ENCODE peak calls at places on chromosomes 7 and 10, in four cellular contexts. One of them, this sample, is unnamed.

GRCh38 chr7:127391591-127392181 is 822 bp downstream of the ZNF800 start:
- DNase-seq in lower leg skin: no peak
- DNase-seq in left ventricle myocardium superior: no peak
- DNase-seq in H9: peak
- DNase-seq in this sample: no peak

GRCh38 chr10:15222511-15222910 is 54.0 kb upstream of the NMT2 start:
- DNase-seq in lower leg skin: no peak
- DNase-seq in left ventricle myocardium superior: no peak
- DNase-seq in H9: no peak
- DNase-seq in this sample: no peak

GRCh38 chr10:3499120-3499519 is 285.9 kb downstream of the KLF6 start:
- DNase-seq in lower leg skin: no peak
- DNase-seq in left ventricle myocardium superior: no peak
- DNase-seq in H9: no peak
- DNase-seq in this sample: no peak

GRCh38 chr10:74377476-74377875 is 226.5 kb downstream of the ADK start:
- DNase-seq in lower leg skin: no peak
- DNase-seq in left ventricle myocardium superior: no peak
- DNase-seq in H9: no peak
- DNase-seq in this sample: no peak

GRCh38 chr10:88831709-88832108 is 19.9 kb downstream of the ANKRD22 start:
- DNase-seq in lower leg skin: no peak
- DNase-seq in left ventricle myocardium superior: no peak
- DNase-seq in H9: no peak
- DNase-seq in this sample: no peak

GRCh38 chr10:34240031-34240430 is 575.1 kb downstream of the PARD3 start:
- DNase-seq in lower leg skin: no peak
- DNase-seq in left ventricle myocardium superior: no peak
- DNase-seq in H9: no peak
- DNase-seq in this sample: no peak

GRCh38 chr10:11728353-11728752 is 13.8 kb upstream of the ECHDC3 start:
- DNase-seq in lower leg skin: peak
- DNase-seq in left ventricle myocardium superior: no peak
- DNase-seq in H9: no peak
- DNase-seq in this sample: no peak

GRCh38 chr7:132580717-132581285 is 4.5 kb upstream of the PLXNA4 start:
- DNase-seq in lower leg skin: peak
- DNase-seq in left ventricle myocardium superior: peak
- DNase-seq in H9: peak
- DNase-seq in this sample: peak

GRCh38 chr10:681670-682318 is 7.7 kb downstream of the DIP2C start:
- DNase-seq in lower leg skin: peak
- DNase-seq in left ventricle myocardium superior: no peak
- DNase-seq in H9: no peak
- DNase-seq in this sample: no peak

GRCh38 chr10:11874568-11875182 is 51.5 kb downstream of the PROSER2 start:
- DNase-seq in lower leg skin: no peak
- DNase-seq in left ventricle myocardium superior: peak
- DNase-seq in H9: peak
- DNase-seq in this sample: no peak